ENCODE peak calls at places on chromosomes 2 and 18, in ten cellular contexts. W, B, T, A, D, Y, S, I, X and V are unnamed samples.
A peak's percentile ranks its signal among the peaks of the same experiment; 100 is the strongest.

GRCh38 chr18:61825386-61825785 is 67.4 kb downstream of the RNF152 start:
- DNase-seq in B (no peak), A (no peak), D (no peak), S (no peak), I (peak; percentile 66), W (no peak), Y (no peak), X (no peak), T (no peak), V (no peak)

GRCh38 chr2:154699560-154699901 is 1.0 kb downstream of the KCNJ3 start:
- DNase-seq in I (no peak), T (no peak), D (no peak), B (no peak), X (no peak), Y (no peak), A (no peak), W (no peak), S (no peak), V (no peak)

GRCh38 chr2:34025196-34025595 is 426.1 kb upstream of the FAM98A start:
- DNase-seq in A (no peak), I (no peak), T (peak; percentile 50), S (no peak), W (no peak), B (no peak), Y (no peak), X (no peak), D (no peak), V (no peak)

GRCh38 chr2:96326564-96326963 is 1.4 kb downstream of the ITPRIPL1 start:
- DNase-seq in T (peak; percentile 6), S (no peak), A (no peak), Y (no peak), X (no peak), D (no peak), I (no peak), B (no peak), W (no peak), V (no peak)

GRCh38 chr2:43086451-43087221 is 139.8 kb downstream of the ZFP36L2 start:
- DNase-seq in B (peak; percentile 67), X (peak; percentile 96), T (peak; percentile 96), D (no peak), A (peak; percentile 81), S (no peak), Y (no peak), I (peak; percentile 100), W (no peak), V (no peak)

GRCh38 chr2:127637725-127638252 is 8.2 kb upstream of the GPR17 start:
- DNase-seq in I (peak; percentile 82), W (no peak), S (no peak), X (peak; percentile 70), A (peak; percentile 29), Y (no peak), B (no peak), D (no peak), T (peak; percentile 100), V (peak; percentile 50)

GRCh38 chr2:168241208-168241607 is 6.2 kb downstream of the STK39 start:
- DNase-seq in B (no peak), S (no peak), A (no peak), D (no peak), I (no peak), X (no peak), Y (no peak), T (no peak), W (no peak), V (no peak)

GRCh38 chr2:239943571-239943970 is 81.6 kb downstream of the NDUFA10 start:
- DNase-seq in D (no peak), T (peak; percentile 49), Y (peak; percentile 6), A (no peak), S (no peak), I (no peak), W (no peak), X (no peak), B (peak; percentile 1), V (peak; percentile 8)

GRCh38 chr2:239157269-239157668 is 243.6 kb downstream of the HDAC4 start:
- DNase-seq in S (no peak), B (peak; percentile 10), T (no peak), D (no peak), Y (no peak), W (no peak), I (no peak), A (no peak), X (no peak), V (peak; percentile 53)

GRCh38 chr2:31271851-31272267 is 37.9 kb downstream of the EHD3 start:
- DNase-seq in B (no peak), S (no peak), W (no peak), I (peak; percentile 54), D (no peak), Y (no peak), T (no peak), A (no peak), X (no peak), V (no peak)

GRCh38 chr18:57003342-57003741 is 143.5 kb upstream of the BOD1L2 start:
- DNase-seq in I (no peak), D (no peak), X (no peak), T (no peak), W (no peak), B (no peak), Y (no peak), S (no peak), A (no peak), V (no peak)

GRCh38 chr2:240235811-240236210 is 95.4 kb upstream of the OTOS start:
- DNase-seq in I (no peak), W (no peak), D (no peak), Y (no peak), X (no peak), T (no peak), S (no peak), B (no peak), A (no peak), V (no peak)

GRCh38 chr2:9656270-9656766 is 25.5 kb upstream of the YWHAQ start:
- DNase-seq in S (no peak), X (peak; percentile 91), I (peak; percentile 98), B (peak; percentile 60), W (no peak), Y (no peak), A (peak; percentile 95), D (peak; percentile 10), T (peak; percentile 96), V (no peak)
- H3K4me1 ChIP-seq in S (peaks cover 2% of the 10 kb centered on the region), X (peaks cover 22% of the 10 kb centered on the region), I (peaks cover 21% of the 10 kb centered on the region), B (no peaks in the 10 kb centered on the region), W (no peaks in the 10 kb centered on the region), Y (peaks cover 16% of the 10 kb centered on the region), A (peaks cover 50% of the 10 kb centered on the region), D (peaks cover 5% of the 10 kb centered on the region), T (peaks cover 33% of the 10 kb centered on the region), V (no peaks in the 10 kb centered on the region)

DNA sequence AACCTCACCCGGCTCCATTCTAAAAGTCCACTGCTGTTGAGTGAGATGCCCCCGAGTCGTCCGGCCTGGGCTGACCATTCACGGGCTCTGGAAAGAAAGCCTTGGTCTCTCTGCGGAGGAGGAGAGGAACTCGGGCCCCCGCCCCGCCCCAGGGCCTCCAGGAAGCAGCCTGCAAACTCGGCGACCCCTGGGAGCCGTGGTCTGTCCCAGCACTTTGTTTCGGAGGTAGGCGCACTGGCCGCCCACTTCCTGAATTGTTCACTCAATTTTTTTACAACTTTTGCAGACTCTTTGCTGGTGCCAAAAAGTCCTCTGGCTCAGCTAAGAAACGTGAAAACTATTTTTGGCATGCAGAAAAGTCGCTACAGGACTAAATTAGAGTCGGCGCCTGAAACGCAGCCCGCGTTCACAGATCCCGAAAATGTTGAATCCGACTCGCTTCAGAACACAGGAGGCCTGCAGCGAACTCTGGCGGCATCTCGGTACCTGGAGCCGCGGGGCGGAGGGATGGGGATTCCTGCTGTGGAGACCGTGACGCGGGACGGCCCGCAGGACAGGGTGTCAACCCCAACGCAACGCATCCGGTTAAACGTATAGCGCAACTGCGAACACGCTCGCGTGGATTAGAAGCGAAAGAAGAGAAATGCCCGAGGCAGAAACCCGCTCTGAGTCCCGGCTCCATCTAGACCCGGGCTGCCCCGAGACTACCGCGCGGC is 1.5 kb downstream of the PXDN start:
- DNase-seq in Y (peak; percentile 29), W (peak; percentile 16), X (peak; percentile 88), A (peak; percentile 67), S (peak; percentile 67), I (peak; percentile 94), T (peak; percentile 97), D (no peak), B (peak; percentile 25), V (peak; percentile 69)
- TF ChIP-seq CTCF in Y (peak; percentile 36), W (no peak), X (peak; percentile 56), A (peak; percentile 38), S (peak; percentile 9), I (peak; percentile 50), T (peak; percentile 70), D (no peak), B (peak; percentile 18), V (no peak)

GRCh38 chr2:218005486-218005885 is 2.7 kb upstream of the TNS1 start:
- DNase-seq in W (no peak), I (peak; percentile 44), B (no peak), D (no peak), X (no peak), T (peak; percentile 85), A (no peak), S (no peak), Y (no peak), V (no peak)
- H3K4me1 ChIP-seq in W (no peaks in the 10 kb centered on the region), I (peaks cover 10% of the 10 kb centered on the region), B (peaks cover 54% of the 10 kb centered on the region), D (peaks cover 4% of the 10 kb centered on the region), X (peaks cover 15% of the 10 kb centered on the region), T (peaks cover 74% of the 10 kb centered on the region), A (peaks cover 68% of the 10 kb centered on the region), S (peaks cover 2% of the 10 kb centered on the region), Y (peaks cover 54% of the 10 kb centered on the region), V (peaks cover 6% of the 10 kb centered on the region)

GRCh38 chr2:182649316-182649715 is 66.7 kb upstream of the DNAJC10 start:
- DNase-seq in W (no peak), I (peak; percentile 37), S (no peak), A (peak; percentile 15), Y (peak; percentile 15), T (peak; percentile 34), D (no peak), B (no peak), X (peak; percentile 49), V (no peak)
- TF ChIP-seq CTCF in W (peak; percentile 24), I (peak; percentile 59), S (no peak), A (peak; percentile 66), Y (peak; percentile 53), T (peak; percentile 59), D (no peak), B (no peak), X (peak; percentile 34), V (no peak)